ENCODE peak calls at places on chromosome 11, in five cellular contexts. C is mesenchymal stem cell, I is Peyer's patch, T is adrenal gland, A is breast epithelium. D is an unnamed sample. For H3K9me3, the result is how much of the 10 kb centered on the place peaks cover.

GRCh38 chr11:8267831-8268529 is 4.3 kb upstream of the LMO1 start:
- DNase-seq in I (peak), C (no peak), T (no peak), A (no peak), D (no peak)

GRCh38 chr11:118295834-118296454 is 8.6 kb upstream of the CD3E start:
- DNase-seq in I (no peak), T (no peak), A (no peak), C (peak), D (no peak)

GRCh38 chr11:32888805-32889204 is 3.8 kb upstream of the QSER1 start:
- DNase-seq in I (no peak), A (no peak), T (no peak), C (peak), D (no peak)

GRCh38 chr11:68938816-68939582 is 35.3 kb downstream of the IGHMBP2 start:
- DNase-seq in C (no peak), I (no peak), T (no peak), A (no peak), D (no peak)

GRCh38 chr11:14641801-14642200 is 1.8 kb upstream of the PDE3B start:
- DNase-seq in A (no peak), I (no peak), C (no peak), T (no peak), D (no peak)

GRCh38 chr11:15622231-15622890 is 507.6 kb downstream of the INSC start:
- DNase-seq in C (no peak), T (no peak), A (no peak), I (no peak), D (no peak)

GRCh38 chr11:45982656-45983470 is 60.4 kb downstream of the LARGE2 start:
- DNase-seq in A (no peak), I (no peak), T (peak), C (peak), D (no peak)

GRCh38 chr11:130782361-130783221 is 133.7 kb downstream of the SNX19 start:
- DNase-seq in I (no peak), A (no peak), C (peak), T (no peak), D (no peak)

GRCh38 chr11:103317118-103317517 is 207.9 kb downstream of the DYNC2H1 start:
- DNase-seq in C (no peak), T (no peak), A (no peak), I (no peak), D (no peak)

GRCh38 chr11:62611705-62612365 is 740 bp downstream of the EML3 start:
- DNase-seq in I (peak), T (no peak), C (peak), A (no peak), D (peak)

GRCh38 chr11:27830206-27830605 is 130.0 kb upstream of the BDNF start:
- DNase-seq in A (no peak), I (no peak), C (no peak), T (no peak), D (no peak)

GRCh38 chr11:79371152-79371551 is 69.7 kb downstream of the TENM4 start:
- DNase-seq in C (no peak), T (no peak), A (no peak), I (no peak), D (no peak)

GRCh38 chr11:68641880-68642279 is 42.5 kb upstream of the GAL start:
- DNase-seq in A (no peak), T (no peak), C (no peak), I (no peak), D (no peak)

DNA sequence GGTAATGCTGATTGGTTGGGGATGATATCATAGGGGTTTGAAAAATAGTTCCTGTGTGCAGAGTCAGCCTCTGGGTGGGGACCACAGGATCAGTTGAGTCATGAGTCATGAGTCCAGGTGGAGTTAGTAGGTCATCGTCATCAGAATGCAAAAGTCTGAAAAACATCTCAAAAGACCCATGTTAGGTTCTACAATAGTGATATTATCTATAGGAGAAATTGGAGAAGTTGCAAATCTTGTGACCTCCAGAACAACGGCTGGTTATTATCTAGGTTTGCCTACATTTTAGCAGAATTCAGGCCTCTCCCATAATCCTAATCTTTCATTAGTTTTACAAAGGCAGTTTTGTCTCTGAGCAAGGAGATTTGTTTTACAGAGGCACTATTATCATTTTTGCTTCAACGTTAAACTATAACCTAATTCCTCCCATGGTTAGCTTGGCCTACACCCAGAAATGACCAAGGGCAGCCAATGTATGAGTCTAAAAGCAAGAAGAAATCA is 38.9 kb downstream of the MS4A2 start:
- DNase-seq in C (no peak), T (no peak), I (no peak), A (no peak), D (no peak)
- H3K9me3 ChIP-seq in C (under half), T (under half), I (under half), A (under half), D (under half)

DNA sequence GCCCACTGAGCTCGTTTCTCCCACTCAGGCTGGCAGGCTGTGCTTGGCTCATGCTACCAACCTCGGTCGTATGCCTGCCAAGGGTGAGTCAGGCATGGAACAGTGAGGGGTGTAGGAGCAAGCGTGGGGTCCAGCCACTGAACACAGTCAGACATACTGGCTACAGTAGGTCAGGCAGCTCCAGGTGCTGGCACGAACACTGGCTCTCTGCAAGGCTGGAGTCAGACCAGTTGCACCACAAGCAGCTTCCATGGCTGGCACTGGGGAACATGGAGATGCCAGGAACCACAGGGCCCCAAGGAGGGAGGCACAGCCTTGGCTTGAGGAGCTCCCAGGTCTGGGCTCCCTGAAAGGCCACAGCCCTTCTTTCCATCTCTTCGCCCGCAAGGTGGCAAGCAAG is 410.7 kb upstream of the KIRREL3 start:
- DNase-seq in I (no peak), A (no peak), T (no peak), C (no peak), D (no peak)
- H3K9me3 ChIP-seq in I (under half), A (under half), T (under half), C (under half), D (under half)

DNA sequence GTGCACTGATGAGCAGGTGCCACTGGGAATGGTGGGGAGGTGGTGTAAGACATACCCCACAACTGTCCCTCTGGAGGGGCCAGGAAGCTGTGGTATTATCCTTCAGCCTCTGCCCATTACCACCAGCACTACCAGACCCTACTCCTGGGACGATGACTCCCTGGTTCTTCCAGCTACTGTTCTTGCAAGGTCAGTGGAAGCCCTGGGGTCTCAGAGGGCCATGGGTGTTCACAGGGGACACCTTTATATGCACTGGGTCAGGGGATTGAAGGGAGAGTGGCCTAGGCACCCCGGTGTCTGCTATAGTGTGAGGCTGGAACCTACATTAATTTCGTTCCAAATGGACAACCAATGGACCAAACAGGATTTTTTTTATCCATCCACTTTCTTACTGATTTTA is 102.1 kb downstream of the RPS6KA4 start:
- DNase-seq in A (no peak), C (no peak), I (no peak), T (no peak), D (no peak)
- H3K9me3 ChIP-seq in A (under half), C (under half), I (under half), T (under half), D (under half)

GRCh38 chr11:2649400-2649799 is 50.4 kb downstream of the KCNQ1OT1 start:
- DNase-seq in C (no peak), A (no peak), T (no peak), I (no peak), D (no peak)

GRCh38 chr11:2650343-2650867 is 49.4 kb downstream of the KCNQ1OT1 start:
- DNase-seq in C (no peak), T (no peak), A (no peak), I (no peak), D (no peak)

GRCh38 chr11:2651054-2651617 is 48.7 kb downstream of the KCNQ1OT1 start:
- DNase-seq in A (no peak), T (no peak), C (no peak), I (no peak), D (no peak)

GRCh38 chr11:2647953-2648352 is 51.8 kb downstream of the KCNQ1OT1 start:
- DNase-seq in T (no peak), C (no peak), A (no peak), I (no peak), D (no peak)

DNA sequence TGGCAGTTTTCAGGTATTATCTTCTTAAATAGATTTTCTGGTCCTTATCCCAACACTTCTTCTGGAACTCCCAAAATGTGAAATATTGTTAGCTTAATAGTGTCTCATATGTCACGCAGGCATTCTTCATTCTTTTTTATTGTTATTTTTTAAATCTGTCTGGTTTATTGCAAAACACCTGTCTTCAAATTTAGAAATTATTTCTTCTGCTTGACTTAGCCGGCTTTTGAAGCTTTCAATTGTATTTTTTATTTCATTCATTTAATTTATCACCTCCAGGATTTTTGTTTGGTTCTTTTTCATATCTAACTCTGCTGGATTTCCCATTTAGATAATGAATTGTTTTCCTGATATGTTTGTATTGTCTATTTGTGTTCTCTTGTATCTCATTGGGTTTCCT is 49.9 kb downstream of the KCNQ1OT1 start:
- DNase-seq in A (no peak), T (no peak), I (no peak), C (no peak), D (no peak)
- H3K9me3 ChIP-seq in A (half or more), T (under half), I (under half), C (half or more), D (half or more)

DNA sequence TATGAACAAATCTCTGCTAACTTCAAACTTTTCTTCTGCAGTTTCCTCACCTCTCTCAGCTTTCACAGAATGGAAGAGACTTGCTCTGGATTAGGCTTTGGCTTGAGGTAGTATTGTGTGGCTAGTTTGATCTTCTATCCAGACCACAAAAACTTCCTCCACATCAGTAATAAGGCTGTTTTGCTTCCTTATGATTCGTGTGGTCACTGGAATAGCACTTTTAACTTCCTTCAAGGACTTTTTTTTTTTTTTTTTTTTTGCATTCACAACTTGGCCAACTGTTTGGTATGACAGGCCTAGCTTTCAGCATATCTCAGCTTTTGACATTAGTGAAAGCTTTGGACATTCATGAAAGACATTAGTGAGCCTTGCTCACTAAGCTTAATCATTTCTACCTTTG is 47.5 kb upstream of the LRRC55 start:
- DNase-seq in C (no peak), I (no peak), A (no peak), T (no peak), D (no peak)
- H3K9me3 ChIP-seq in C (under half), I (under half), A (under half), T (under half), D (under half)

DNA sequence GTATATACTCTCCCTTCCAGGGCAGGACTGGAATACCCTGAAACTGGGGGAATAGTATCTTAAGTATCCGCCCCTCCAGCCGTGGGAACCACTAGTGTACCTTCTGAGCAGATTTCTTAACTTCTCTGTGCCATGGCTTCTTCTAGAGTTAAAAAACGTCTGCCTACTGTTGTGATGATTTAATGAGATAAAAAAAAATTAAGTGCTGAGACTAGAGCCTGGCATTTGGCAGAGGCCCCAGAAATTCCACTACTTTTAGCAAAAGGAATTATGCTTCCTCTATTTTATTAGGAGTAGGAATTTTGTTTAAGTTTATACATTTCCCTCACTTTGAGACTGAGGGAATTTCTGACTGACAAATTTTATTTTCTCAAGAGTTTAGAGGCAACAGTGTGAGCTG is 371.2 kb upstream of the B3GAT1 start:
- DNase-seq in I (no peak), T (no peak), C (no peak), A (no peak), D (no peak)
- H3K9me3 ChIP-seq in I (under half), T (under half), C (under half), A (under half), D (under half)

GRCh38 chr11:77999446-77999845 is 5.0 kb upstream of the INTS4 start:
- DNase-seq in T (no peak), I (no peak), A (no peak), C (no peak), D (no peak)
- H3K9me3 ChIP-seq in T (under half), I (under half), A (under half), C (under half), D (under half)

D was measured in A549.